ENCODE peak calls at places on chromosome 1, in six cellular contexts. One of them, this sample, is unnamed. For H3K9me3, the result is how much of the 10 kb centered on the place peaks cover.

GRCh38 chr1:225603538-225604354 is 49.2 kb downstream of the ENAH start:
- DNase-seq in IMR-90: peak
- DNase-seq in trophoblast cell: no peak
- DNase-seq in H1: no peak
- DNase-seq in H9: no peak
- DNase-seq in mesenchymal stem cell: peak
- DNase-seq in this sample: no peak

GRCh38 chr1:15939181-15940109 is 36.5 kb downstream of the ZBTB17 start:
- DNase-seq in H9: no peak
- DNase-seq in H1: no peak
- DNase-seq in mesenchymal stem cell: peak
- DNase-seq in trophoblast cell: peak
- DNase-seq in IMR-90: peak
- DNase-seq in this sample: no peak

GRCh38 chr1:158035976-158036583 is 42.6 kb downstream of the KIRREL1 start:
- DNase-seq in H9: no peak
- DNase-seq in IMR-90: peak
- DNase-seq in H1: no peak
- DNase-seq in trophoblast cell: peak
- DNase-seq in mesenchymal stem cell: peak
- DNase-seq in this sample: no peak

GRCh38 chr1:157399343-157399983 is 152.9 kb downstream of the FCRL5 start:
- DNase-seq in mesenchymal stem cell: no peak
- DNase-seq in H9: no peak
- DNase-seq in H1: no peak
- DNase-seq in trophoblast cell: no peak
- DNase-seq in IMR-90: no peak
- DNase-seq in this sample: no peak

GRCh38 chr1:47523812-47524170 is 85.9 kb downstream of the FOXD2 start:
- DNase-seq in H9: no peak
- DNase-seq in IMR-90: no peak
- DNase-seq in mesenchymal stem cell: no peak
- DNase-seq in trophoblast cell: no peak
- DNase-seq in H1: no peak
- DNase-seq in this sample: no peak

GRCh38 chr1:61079898-61080336 is 2.4 kb upstream of the NFIA start:
- DNase-seq in IMR-90: peak
- DNase-seq in mesenchymal stem cell: peak
- DNase-seq in H9: peak
- DNase-seq in trophoblast cell: peak
- DNase-seq in H1: peak
- DNase-seq in this sample: no peak

GRCh38 chr1:28564310-28564709 is 11.4 kb downstream of the TRNAU1AP start:
- DNase-seq in trophoblast cell: no peak
- DNase-seq in H9: no peak
- DNase-seq in mesenchymal stem cell: no peak
- DNase-seq in H1: no peak
- DNase-seq in IMR-90: no peak
- DNase-seq in this sample: no peak

GRCh38 chr1:45607407-45608074 is 16.3 kb downstream of the CCDC17 start:
- DNase-seq in H1: no peak
- DNase-seq in trophoblast cell: no peak
- DNase-seq in mesenchymal stem cell: no peak
- DNase-seq in H9: no peak
- DNase-seq in IMR-90: no peak
- DNase-seq in this sample: no peak

GRCh38 chr1:229170778-229171505 is 100.0 kb upstream of the RAB4A start:
- DNase-seq in mesenchymal stem cell: no peak
- DNase-seq in H9: no peak
- DNase-seq in trophoblast cell: no peak
- DNase-seq in H1: no peak
- DNase-seq in IMR-90: no peak
- DNase-seq in this sample: no peak

GRCh38 chr1:15106608-15107007 is 46.9 kb upstream of the TMEM51 start:
- DNase-seq in H1: no peak
- DNase-seq in mesenchymal stem cell: no peak
- DNase-seq in IMR-90: no peak
- DNase-seq in H9: no peak
- DNase-seq in trophoblast cell: no peak
- DNase-seq in this sample: no peak

GRCh38 chr1:111956155-111956817 is 33.2 kb downstream of the KCND3 start:
- DNase-seq in H9: no peak
- DNase-seq in trophoblast cell: no peak
- DNase-seq in IMR-90: no peak
- DNase-seq in mesenchymal stem cell: no peak
- DNase-seq in H1: no peak
- DNase-seq in this sample: no peak

GRCh38 chr1:201692307-201693018 is 136.5 kb upstream of the IPO9 start:
- DNase-seq in IMR-90: no peak
- DNase-seq in H1: no peak
- DNase-seq in H9: no peak
- DNase-seq in trophoblast cell: no peak
- DNase-seq in mesenchymal stem cell: no peak
- DNase-seq in this sample: no peak

GRCh38 chr1:25959626-25960025 is 38.2 kb downstream of the PAFAH2 start:
- DNase-seq in H9: no peak
- DNase-seq in IMR-90: peak
- DNase-seq in mesenchymal stem cell: no peak
- DNase-seq in H1: no peak
- DNase-seq in trophoblast cell: no peak
- DNase-seq in this sample: no peak

GRCh38 chr1:60923287-60924110 is 158.9 kb upstream of the NFIA start:
- DNase-seq in IMR-90: no peak
- DNase-seq in H1: no peak
- DNase-seq in trophoblast cell: no peak
- DNase-seq in mesenchymal stem cell: no peak
- DNase-seq in H9: no peak
- DNase-seq in this sample: no peak

GRCh38 chr1:200530551-200531261 is 89.8 kb downstream of the KIF14 start:
- DNase-seq in H1: no peak
- DNase-seq in mesenchymal stem cell: no peak
- DNase-seq in H9: no peak
- DNase-seq in IMR-90: no peak
- DNase-seq in trophoblast cell: no peak
- DNase-seq in this sample: no peak

GRCh38 chr1:26035959-26036755 is 9.8 kb downstream of the SLC30A2 start:
- DNase-seq in H9: peak
- DNase-seq in trophoblast cell: peak
- DNase-seq in H1: no peak
- DNase-seq in IMR-90: peak
- DNase-seq in mesenchymal stem cell: peak
- DNase-seq in this sample: peak

GRCh38 chr1:185864331-185864730 is 130.1 kb downstream of the HMCN1 start:
- DNase-seq in mesenchymal stem cell: no peak
- DNase-seq in H9: no peak
- DNase-seq in IMR-90: no peak
- DNase-seq in H1: no peak
- DNase-seq in trophoblast cell: no peak
- DNase-seq in this sample: no peak

GRCh38 chr1:229258031-229258850 is 12.7 kb upstream of the RAB4A start:
- DNase-seq in H1: no peak
- DNase-seq in IMR-90: peak
- DNase-seq in mesenchymal stem cell: peak
- DNase-seq in trophoblast cell: peak
- DNase-seq in H9: peak
- DNase-seq in this sample: peak

GRCh38 chr1:209094384-209094783 is 489.1 kb upstream of the CAMK1G start:
- DNase-seq in mesenchymal stem cell: no peak
- DNase-seq in trophoblast cell: no peak
- DNase-seq in H1: no peak
- DNase-seq in H9: no peak
- DNase-seq in IMR-90: no peak
- DNase-seq in this sample: no peak

GRCh38 chr1:109207472-109208103 is 6.1 kb upstream of the SARS1 start:
- DNase-seq in trophoblast cell: peak
- DNase-seq in IMR-90: no peak
- DNase-seq in mesenchymal stem cell: no peak
- DNase-seq in H9: no peak
- DNase-seq in H1: no peak
- DNase-seq in this sample: no peak

GRCh38 chr1:186330758-186331157 is 44.3 kb downstream of the TPR start:
- DNase-seq in mesenchymal stem cell: peak
- DNase-seq in IMR-90: no peak
- DNase-seq in trophoblast cell: no peak
- DNase-seq in H1: no peak
- DNase-seq in H9: no peak
- DNase-seq in this sample: no peak

GRCh38 chr1:44661786-44662682 is 12.2 kb downstream of the TMEM53 start:
- DNase-seq in mesenchymal stem cell: no peak
- DNase-seq in IMR-90: no peak
- DNase-seq in H1: no peak
- DNase-seq in trophoblast cell: no peak
- DNase-seq in H9: no peak
- DNase-seq in this sample: no peak

GRCh38 chr1:236311040-236311439 is 29.3 kb upstream of the ERO1B start:
- DNase-seq in trophoblast cell: no peak
- DNase-seq in H1: no peak
- DNase-seq in IMR-90: no peak
- DNase-seq in H9: no peak
- DNase-seq in mesenchymal stem cell: no peak
- DNase-seq in this sample: no peak

DNA sequence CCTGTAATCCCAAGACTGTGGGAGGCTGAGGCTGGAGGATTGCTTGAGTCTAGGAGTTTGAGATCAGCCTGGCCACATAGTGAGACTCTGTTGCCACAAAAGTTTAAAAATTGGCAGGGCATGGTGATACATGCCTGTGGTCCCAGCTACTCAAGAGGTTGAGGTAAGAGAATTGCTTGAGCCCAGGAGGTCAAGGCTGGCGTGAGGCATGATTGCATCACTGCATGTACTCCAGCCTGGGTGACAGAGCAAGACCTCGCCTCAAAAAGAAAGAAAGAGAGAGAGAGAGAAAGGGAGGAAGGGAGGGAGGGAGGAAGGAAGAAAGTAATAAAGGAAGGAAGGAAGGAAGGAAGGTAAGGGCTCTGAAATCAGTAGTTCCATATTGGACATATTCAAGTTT is 25.0 kb downstream of the GLUL start:
- DNase-seq in IMR-90: no peak
- DNase-seq in H1: no peak
- DNase-seq in H9: no peak
- DNase-seq in trophoblast cell: no peak
- DNase-seq in mesenchymal stem cell: no peak
- DNase-seq in this sample: no peak
- H4K91ac ChIP-seq in IMR-90: no peak
- H4K91ac ChIP-seq in H1: no peak
- H4K91ac ChIP-seq in H9: no peak
- H4K91ac ChIP-seq in trophoblast cell: no peak
- H4K91ac ChIP-seq in mesenchymal stem cell: no peak
- H4K91ac ChIP-seq in this sample: no peak

GRCh38 chr1:247189981-247190798 is 18.4 kb upstream of the ZNF124 start:
- DNase-seq in mesenchymal stem cell: no peak
- DNase-seq in trophoblast cell: peak
- DNase-seq in IMR-90: no peak
- DNase-seq in H1: no peak
- DNase-seq in H9: no peak
- DNase-seq in this sample: no peak

DNA sequence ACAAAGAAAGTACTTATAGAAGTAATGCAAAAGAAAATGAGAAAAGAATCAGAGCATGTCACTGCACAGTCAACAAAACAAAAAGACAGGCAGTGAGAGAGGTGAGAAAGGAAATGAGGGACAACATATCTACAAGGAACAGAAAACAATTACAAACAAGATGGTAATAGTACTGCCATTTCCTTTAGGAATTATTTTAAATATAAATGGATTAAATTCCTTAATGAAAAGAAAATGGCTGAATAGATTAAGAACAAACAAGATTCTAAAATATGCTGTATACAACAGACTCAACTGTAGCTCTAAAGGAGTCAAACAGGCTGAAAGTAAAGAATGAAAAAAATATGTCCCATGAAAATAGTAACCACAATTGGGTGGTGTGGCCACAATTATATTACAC is 22.1 kb upstream of the ZNF124 start:
- DNase-seq in IMR-90: no peak
- DNase-seq in trophoblast cell: no peak
- DNase-seq in H1: no peak
- DNase-seq in mesenchymal stem cell: no peak
- DNase-seq in H9: no peak
- DNase-seq in this sample: no peak
- H3K9me3 ChIP-seq in IMR-90: under half
- H3K9me3 ChIP-seq in trophoblast cell: under half
- H3K9me3 ChIP-seq in H1: under half
- H3K9me3 ChIP-seq in mesenchymal stem cell: half or more
- H3K9me3 ChIP-seq in H9: under half
- H3K9me3 ChIP-seq in this sample: under half

GRCh38 chr1:64734289-64734652 is 10.6 kb upstream of the RAVER2 start:
- DNase-seq in trophoblast cell: no peak
- DNase-seq in H1: no peak
- DNase-seq in IMR-90: no peak
- DNase-seq in mesenchymal stem cell: no peak
- DNase-seq in H9: no peak
- DNase-seq in this sample: no peak

DNA sequence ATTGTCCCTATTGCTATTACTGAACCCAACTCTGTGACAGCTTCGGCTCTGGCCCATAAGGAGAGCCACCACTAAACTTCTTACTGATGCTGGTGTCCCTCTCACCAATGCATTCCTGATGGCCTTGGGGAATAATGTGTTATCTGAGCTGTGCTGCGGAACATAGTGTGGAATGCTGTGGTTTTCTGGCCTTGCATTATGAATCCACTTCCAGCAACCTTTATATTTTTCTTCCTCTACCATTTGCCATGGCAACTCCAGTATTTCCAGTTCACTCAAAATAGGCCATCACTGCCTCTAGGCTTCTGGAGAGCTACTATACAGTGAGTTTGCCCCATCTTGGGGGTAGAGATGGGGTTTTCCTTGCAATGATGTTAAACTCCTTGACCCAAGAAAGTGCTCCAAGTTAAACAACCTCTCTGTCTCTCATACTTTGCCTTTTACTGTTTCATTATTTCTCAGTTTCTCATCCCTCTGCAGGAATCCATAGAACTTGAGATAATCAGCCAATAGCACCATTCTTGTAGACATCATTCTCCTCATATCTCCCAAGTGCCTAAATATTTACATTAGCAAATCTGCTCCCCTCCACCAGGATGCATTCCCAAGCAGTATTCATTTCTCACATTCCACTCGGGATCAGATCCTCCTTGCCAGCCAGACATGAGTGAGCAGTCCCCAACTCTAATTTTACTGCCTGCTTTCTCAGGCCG is 11.1 kb upstream of the RAVER2 start:
- DNase-seq in H9: no peak
- DNase-seq in H1: no peak
- DNase-seq in IMR-90: peak
- DNase-seq in trophoblast cell: peak
- DNase-seq in mesenchymal stem cell: peak
- DNase-seq in this sample: no peak
- H4K91ac ChIP-seq in H9: no peak
- H4K91ac ChIP-seq in H1: no peak
- H4K91ac ChIP-seq in IMR-90: peak
- H4K91ac ChIP-seq in trophoblast cell: no peak
- H4K91ac ChIP-seq in mesenchymal stem cell: no peak
- H4K91ac ChIP-seq in this sample: no peak

DNA sequence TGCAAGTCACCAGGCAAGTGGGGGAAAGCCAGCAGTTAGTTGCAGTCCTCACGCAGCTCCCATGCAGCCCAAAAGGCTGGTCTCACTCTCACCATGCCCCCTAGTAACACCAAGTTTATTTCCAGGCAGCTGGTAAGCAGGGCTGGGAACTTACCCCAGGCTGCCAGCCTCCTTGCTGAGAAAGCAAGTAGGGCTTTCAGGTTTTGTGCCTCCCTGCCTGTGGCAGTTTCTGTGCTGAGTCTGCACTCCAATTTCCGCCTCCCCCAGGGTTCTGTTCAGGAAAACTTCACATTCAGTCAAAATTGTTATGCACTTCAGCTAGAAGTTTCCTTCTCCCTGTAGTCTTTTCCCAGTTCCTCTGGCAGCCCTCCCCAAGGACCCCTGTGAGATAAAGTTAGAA is 102.0 kb upstream of the SGIP1 start:
- DNase-seq in H1: no peak
- DNase-seq in mesenchymal stem cell: no peak
- DNase-seq in H9: no peak
- DNase-seq in trophoblast cell: no peak
- DNase-seq in IMR-90: no peak
- DNase-seq in this sample: no peak
- H3K9me3 ChIP-seq in H1: under half
- H3K9me3 ChIP-seq in mesenchymal stem cell: under half
- H3K9me3 ChIP-seq in H9: under half
- H3K9me3 ChIP-seq in trophoblast cell: under half
- H3K9me3 ChIP-seq in IMR-90: under half
- H3K9me3 ChIP-seq in this sample: under half

This sample was measured in neuronal stem cell.